ENCODE peak calls at places on chromosomes 11 and 22, in ten cellular contexts. One of them, this sample, is unnamed.

GRCh38 chr11:17197431-17197898 is 10.3 kb downstream of the PIK3C2A start:
- DNase-seq in RWPE1: peak
- DNase-seq in IMR-90: peak
- DNase-seq in AG04450: no peak
- DNase-seq in HCT116: no peak
- DNase-seq in bronchial epithelial cell: peak
- DNase-seq in mucosa of descending colon: no peak
- DNase-seq in Caco-2: no peak
- DNase-seq in PC-9: peak
- DNase-seq in stomach: no peak
- DNase-seq in this sample: no peak

GRCh38 chr11:67302571-67303131 is 679 bp upstream of the SSH3 start:
- DNase-seq in mucosa of descending colon: peak
- DNase-seq in AG04450: no peak
- DNase-seq in Caco-2: peak
- DNase-seq in RWPE1: no peak
- DNase-seq in bronchial epithelial cell: peak
- DNase-seq in IMR-90: peak
- DNase-seq in HCT116: no peak
- DNase-seq in PC-9: peak
- DNase-seq in stomach: peak
- DNase-seq in this sample: peak

GRCh38 chr11:104819603-104820002 is 78.7 kb downstream of the CASP12 start:
- DNase-seq in stomach: no peak
- DNase-seq in bronchial epithelial cell: no peak
- DNase-seq in RWPE1: no peak
- DNase-seq in IMR-90: no peak
- DNase-seq in AG04450: no peak
- DNase-seq in mucosa of descending colon: no peak
- DNase-seq in HCT116: no peak
- DNase-seq in PC-9: no peak
- DNase-seq in Caco-2: no peak
- DNase-seq in this sample: no peak

GRCh38 chr22:24219750-24220149 is 25.1 kb downstream of the GGT5 start:
- DNase-seq in mucosa of descending colon: no peak
- DNase-seq in Caco-2: no peak
- DNase-seq in HCT116: no peak
- DNase-seq in PC-9: no peak
- DNase-seq in IMR-90: no peak
- DNase-seq in RWPE1: no peak
- DNase-seq in AG04450: no peak
- DNase-seq in stomach: no peak
- DNase-seq in bronchial epithelial cell: no peak
- DNase-seq in this sample: no peak

GRCh38 chr11:66190776-66191175 is 77.7 kb upstream of the RAB1B start:
- DNase-seq in mucosa of descending colon: no peak
- DNase-seq in stomach: peak
- DNase-seq in PC-9: no peak
- DNase-seq in HCT116: no peak
- DNase-seq in Caco-2: no peak
- DNase-seq in RWPE1: no peak
- DNase-seq in AG04450: no peak
- DNase-seq in IMR-90: no peak
- DNase-seq in bronchial epithelial cell: no peak
- DNase-seq in this sample: no peak

GRCh38 chr11:86206296-86206695 is 38.3 kb upstream of the EED start:
- DNase-seq in bronchial epithelial cell: no peak
- DNase-seq in IMR-90: no peak
- DNase-seq in RWPE1: no peak
- DNase-seq in stomach: no peak
- DNase-seq in HCT116: no peak
- DNase-seq in PC-9: no peak
- DNase-seq in Caco-2: no peak
- DNase-seq in mucosa of descending colon: no peak
- DNase-seq in AG04450: no peak
- DNase-seq in this sample: no peak

GRCh38 chr11:63599211-63600122 is 14.8 kb downstream of the PLAAT3 start:
- DNase-seq in Caco-2: no peak
- DNase-seq in AG04450: no peak
- DNase-seq in RWPE1: peak
- DNase-seq in HCT116: no peak
- DNase-seq in IMR-90: peak
- DNase-seq in bronchial epithelial cell: peak
- DNase-seq in PC-9: no peak
- DNase-seq in mucosa of descending colon: no peak
- DNase-seq in stomach: no peak
- DNase-seq in this sample: no peak

GRCh38 chr11:16604784-16605439 is 133.5 kb upstream of the C11orf58 start:
- DNase-seq in Caco-2: peak
- DNase-seq in PC-9: peak
- DNase-seq in bronchial epithelial cell: peak
- DNase-seq in HCT116: no peak
- DNase-seq in IMR-90: peak
- DNase-seq in AG04450: no peak
- DNase-seq in RWPE1: no peak
- DNase-seq in stomach: peak
- DNase-seq in mucosa of descending colon: peak
- DNase-seq in this sample: peak

GRCh38 chr11:69903206-69903605 is 84.0 kb upstream of the FGF3 start:
- DNase-seq in Caco-2: no peak
- DNase-seq in stomach: no peak
- DNase-seq in IMR-90: no peak
- DNase-seq in PC-9: no peak
- DNase-seq in mucosa of descending colon: peak
- DNase-seq in HCT116: no peak
- DNase-seq in bronchial epithelial cell: no peak
- DNase-seq in AG04450: no peak
- DNase-seq in RWPE1: no peak
- DNase-seq in this sample: no peak

GRCh38 chr11:74675761-74676160 is 55.5 kb downstream of the CHRDL2 start:
- DNase-seq in HCT116: no peak
- DNase-seq in Caco-2: no peak
- DNase-seq in mucosa of descending colon: no peak
- DNase-seq in bronchial epithelial cell: no peak
- DNase-seq in stomach: no peak
- DNase-seq in IMR-90: no peak
- DNase-seq in AG04450: no peak
- DNase-seq in RWPE1: no peak
- DNase-seq in PC-9: no peak
- DNase-seq in this sample: no peak

GRCh38 chr11:2384723-2385041 is 7.6 kb downstream of the CD81 start:
- DNase-seq in mucosa of descending colon: no peak
- DNase-seq in bronchial epithelial cell: no peak
- DNase-seq in AG04450: no peak
- DNase-seq in IMR-90: no peak
- DNase-seq in stomach: no peak
- DNase-seq in HCT116: no peak
- DNase-seq in RWPE1: no peak
- DNase-seq in PC-9: no peak
- DNase-seq in Caco-2: no peak
- DNase-seq in this sample: no peak

GRCh38 chr11:2382129-2382517 is 5.0 kb downstream of the CD81 start:
- DNase-seq in RWPE1: no peak
- DNase-seq in AG04450: no peak
- DNase-seq in IMR-90: no peak
- DNase-seq in mucosa of descending colon: peak
- DNase-seq in bronchial epithelial cell: no peak
- DNase-seq in stomach: no peak
- DNase-seq in PC-9: no peak
- DNase-seq in HCT116: no peak
- DNase-seq in Caco-2: no peak
- DNase-seq in this sample: no peak

GRCh38 chr11:2383823-2384722 is 7.0 kb downstream of the CD81 start:
- DNase-seq in AG04450: no peak
- DNase-seq in bronchial epithelial cell: peak
- DNase-seq in RWPE1: peak
- DNase-seq in mucosa of descending colon: peak
- DNase-seq in IMR-90: no peak
- DNase-seq in HCT116: no peak
- DNase-seq in stomach: no peak
- DNase-seq in Caco-2: no peak
- DNase-seq in PC-9: no peak
- DNase-seq in this sample: no peak

GRCh38 chr11:2381494-2382128 is 4.5 kb downstream of the CD81 start:
- DNase-seq in RWPE1: no peak
- DNase-seq in Caco-2: no peak
- DNase-seq in HCT116: no peak
- DNase-seq in PC-9: no peak
- DNase-seq in IMR-90: no peak
- DNase-seq in AG04450: no peak
- DNase-seq in stomach: no peak
- DNase-seq in mucosa of descending colon: peak
- DNase-seq in bronchial epithelial cell: no peak
- DNase-seq in this sample: no peak

DNA sequence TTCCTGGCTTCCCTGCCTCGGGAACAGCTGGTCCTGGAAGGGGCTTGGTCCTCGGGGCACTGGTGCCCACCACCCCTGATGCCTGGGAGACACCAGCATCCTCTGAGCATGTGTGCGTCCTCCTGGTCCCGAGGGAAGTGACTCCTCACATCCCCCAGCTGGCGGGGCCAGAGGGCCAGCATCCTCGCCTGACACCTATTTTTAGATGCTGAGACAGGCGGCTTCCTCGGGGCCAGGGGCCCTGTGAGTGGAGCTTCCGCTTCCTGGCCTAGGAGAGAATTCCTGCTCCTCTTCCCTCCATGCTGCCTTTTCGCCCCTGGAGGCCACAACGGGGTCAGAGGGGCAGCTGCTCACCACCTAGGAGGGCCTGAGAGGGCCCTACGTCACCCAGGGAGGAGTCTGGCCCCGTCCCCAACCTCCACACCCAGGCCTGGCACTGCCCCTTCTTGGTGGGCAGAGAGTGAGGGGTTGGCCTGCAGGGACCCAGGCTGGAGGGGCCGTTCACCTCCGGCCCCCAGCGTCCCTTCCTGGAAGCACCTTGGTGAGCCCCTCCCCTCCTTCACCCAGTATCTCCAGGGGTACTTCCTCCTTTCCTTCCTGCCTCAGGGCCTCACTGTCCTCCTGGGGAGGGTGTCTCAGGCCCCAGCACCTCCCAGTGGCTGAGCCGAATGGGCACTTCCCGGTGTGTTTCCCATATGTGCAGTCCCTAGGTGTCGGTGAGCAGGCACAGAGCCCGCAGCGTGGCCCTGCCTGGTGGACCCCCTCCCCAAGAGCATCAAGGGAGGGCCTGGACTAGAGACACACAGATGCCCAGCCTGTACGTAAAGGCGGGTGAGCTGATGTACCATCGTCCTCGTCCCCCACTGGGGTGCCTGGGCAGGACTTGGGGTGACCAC is 6.1 kb downstream of the CD81 start:
- DNase-seq in IMR-90: peak
- DNase-seq in stomach: no peak
- DNase-seq in mucosa of descending colon: peak
- DNase-seq in RWPE1: no peak
- DNase-seq in HCT116: no peak
- DNase-seq in PC-9: no peak
- DNase-seq in bronchial epithelial cell: no peak
- DNase-seq in Caco-2: no peak
- DNase-seq in AG04450: no peak
- DNase-seq in this sample: no peak
- TF ChIP-seq CTCF in IMR-90: no peak
- TF ChIP-seq CTCF in stomach: no peak
- TF ChIP-seq CTCF in mucosa of descending colon: no peak
- TF ChIP-seq CTCF in RWPE1: peak
- TF ChIP-seq CTCF in HCT116: no peak
- TF ChIP-seq CTCF in PC-9: no peak
- TF ChIP-seq CTCF in bronchial epithelial cell: no peak
- TF ChIP-seq CTCF in Caco-2: no peak
- TF ChIP-seq CTCF in AG04450: no peak
- TF ChIP-seq CTCF in this sample: no peak

GRCh38 chr22:20174785-20175596 is 24.1 kb upstream of the CCDC188 start:
- DNase-seq in AG04450: no peak
- DNase-seq in HCT116: no peak
- DNase-seq in mucosa of descending colon: no peak
- DNase-seq in IMR-90: peak
- DNase-seq in stomach: no peak
- DNase-seq in Caco-2: no peak
- DNase-seq in RWPE1: peak
- DNase-seq in bronchial epithelial cell: no peak
- DNase-seq in PC-9: no peak
- DNase-seq in this sample: no peak
- TF ChIP-seq CTCF in AG04450: peak
- TF ChIP-seq CTCF in HCT116: peak
- TF ChIP-seq CTCF in mucosa of descending colon: no peak
- TF ChIP-seq CTCF in IMR-90: peak
- TF ChIP-seq CTCF in stomach: no peak
- TF ChIP-seq CTCF in Caco-2: no peak
- TF ChIP-seq CTCF in RWPE1: no peak
- TF ChIP-seq CTCF in bronchial epithelial cell: no peak
- TF ChIP-seq CTCF in PC-9: no peak
- TF ChIP-seq CTCF in this sample: no peak

DNA sequence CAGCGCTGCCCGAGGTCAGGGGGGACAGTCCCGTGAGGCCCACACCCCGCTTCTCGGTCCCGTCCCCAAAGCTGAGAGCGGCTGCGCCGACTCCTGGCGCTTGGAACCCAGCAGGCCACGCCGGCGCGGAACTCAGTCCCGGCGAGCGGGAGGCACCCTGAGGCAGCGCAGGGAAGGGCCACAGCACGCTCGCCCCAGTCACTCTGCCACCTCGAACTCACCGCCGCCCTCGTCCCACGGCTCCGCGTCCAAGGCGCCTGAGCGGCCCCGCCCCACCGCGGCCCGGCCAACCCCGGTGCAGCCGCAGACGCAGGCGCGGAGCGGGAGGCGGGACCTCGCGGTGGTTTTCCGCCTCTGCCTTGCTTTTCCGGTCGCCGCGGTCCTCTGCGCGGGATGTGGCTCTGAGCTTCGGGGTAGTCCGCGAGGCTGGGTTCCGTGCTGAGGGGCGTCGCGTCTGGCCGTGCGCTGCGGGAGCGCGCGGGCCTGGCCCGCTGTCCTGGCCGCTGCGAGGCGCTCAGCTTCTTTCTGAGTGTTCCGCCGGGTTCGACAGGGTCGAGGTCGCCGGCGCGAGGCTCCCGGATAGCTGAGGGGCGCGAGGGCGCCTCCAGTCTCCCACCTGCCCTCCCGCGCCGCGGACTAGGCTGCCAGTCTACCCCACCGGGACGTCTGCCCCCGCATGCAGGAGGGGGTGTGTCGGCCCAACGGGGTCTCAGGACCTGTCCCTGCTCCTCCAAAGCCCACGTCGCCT is at the start of gene CDPF1:
- DNase-seq in IMR-90: peak
- DNase-seq in RWPE1: peak
- DNase-seq in stomach: peak
- DNase-seq in Caco-2: peak
- DNase-seq in AG04450: peak
- DNase-seq in mucosa of descending colon: peak
- DNase-seq in bronchial epithelial cell: peak
- DNase-seq in PC-9: peak
- DNase-seq in HCT116: peak
- DNase-seq in this sample: peak
- TF ChIP-seq CTCF in IMR-90: peak
- TF ChIP-seq CTCF in RWPE1: no peak
- TF ChIP-seq CTCF in stomach: no peak
- TF ChIP-seq CTCF in Caco-2: no peak
- TF ChIP-seq CTCF in AG04450: no peak
- TF ChIP-seq CTCF in mucosa of descending colon: no peak
- TF ChIP-seq CTCF in bronchial epithelial cell: no peak
- TF ChIP-seq CTCF in PC-9: no peak
- TF ChIP-seq CTCF in HCT116: no peak
- TF ChIP-seq CTCF in this sample: no peak

GRCh38 chr11:1763796-1764661 is at the start of gene CTSD:
- DNase-seq in PC-9: no peak
- DNase-seq in IMR-90: peak
- DNase-seq in bronchial epithelial cell: peak
- DNase-seq in stomach: peak
- DNase-seq in AG04450: no peak
- DNase-seq in mucosa of descending colon: peak
- DNase-seq in RWPE1: peak
- DNase-seq in HCT116: peak
- DNase-seq in Caco-2: peak
- DNase-seq in this sample: peak
- TF ChIP-seq CTCF in PC-9: no peak
- TF ChIP-seq CTCF in IMR-90: no peak
- TF ChIP-seq CTCF in bronchial epithelial cell: peak
- TF ChIP-seq CTCF in stomach: no peak
- TF ChIP-seq CTCF in AG04450: no peak
- TF ChIP-seq CTCF in mucosa of descending colon: no peak
- TF ChIP-seq CTCF in RWPE1: no peak
- TF ChIP-seq CTCF in HCT116: no peak
- TF ChIP-seq CTCF in Caco-2: no peak
- TF ChIP-seq CTCF in this sample: no peak

This sample was measured in mesothelial cell of epicardium.